ENCODE peak calls at places on chromosomes 2 and 18, in six cellular contexts. W, X, A, L, E and B are unnamed samples.

GRCh38 chr2:10412380-10412779 is 35.7 kb downstream of the ODC1 start:
- DNase-seq in W (no peak), X (peak), A (no peak), L (no peak), E (peak), B (peak)

GRCh38 chr2:61450144-61450543 is 20.7 kb downstream of the USP34 start:
- DNase-seq in W (peak), X (no peak), A (no peak), L (no peak), E (peak), B (no peak)

GRCh38 chr18:67104700-67105284 is 411.7 kb downstream of the DSEL start:
- DNase-seq in W (peak), X (peak), A (peak), L (no peak), E (peak), B (peak)

GRCh38 chr2:68900496-68901198 is 29.4 kb upstream of the BMP10 start:
- DNase-seq in W (no peak), X (no peak), A (no peak), L (no peak), E (no peak), B (no peak)

GRCh38 chr2:3594493-3595281 is at the start of gene COLEC11:
- DNase-seq in W (peak), X (no peak), A (no peak), L (peak), E (peak), B (no peak)

GRCh38 chr2:10241641-10242430 is 60.9 kb upstream of the HPCAL1 start:
- DNase-seq in W (no peak), X (no peak), A (no peak), L (no peak), E (peak), B (no peak)

GRCh38 chr18:56256659-56257058 is 381.7 kb downstream of the TXNL1 start:
- DNase-seq in W (no peak), X (no peak), A (no peak), L (no peak), E (no peak), B (no peak)

GRCh38 chr2:49770919-49771318 is 616.6 kb upstream of the FSHR start:
- DNase-seq in W (peak), X (no peak), A (no peak), L (peak), E (peak), B (no peak)

GRCh38 chr18:26458526-26459232 is 89.7 kb downstream of the KCTD1 start:
- DNase-seq in W (peak), X (peak), A (no peak), L (no peak), E (no peak), B (peak)

GRCh38 chr2:45653584-45653983 is 2.1 kb downstream of the PRKCE start:
- DNase-seq in W (peak), X (no peak), A (no peak), L (no peak), E (no peak), B (peak)

GRCh38 chr18:13136689-13137040 is 81.9 kb upstream of the LDLRAD4 start:
- DNase-seq in W (no peak), X (no peak), A (no peak), L (peak), E (peak), B (no peak)

GRCh38 chr2:96616535-96616934 is 21.6 kb downstream of the KANSL3 start:
- DNase-seq in W (no peak), X (no peak), A (no peak), L (no peak), E (no peak), B (no peak)

GRCh38 chr2:241680827-241681599 is 5.6 kb downstream of the DTYMK start:
- DNase-seq in W (peak), X (peak), A (no peak), L (no peak), E (no peak), B (peak)

GRCh38 chr2:10222-10875 is 36.0 kb downstream of the FAM110C start:
- DNase-seq in W (no peak), X (peak), A (no peak), L (no peak), E (peak), B (peak)

GRCh38 chr2:52676056-52676455 is 1091.5 kb upstream of the CHAC2 start:
- DNase-seq in W (peak), X (no peak), A (no peak), L (no peak), E (no peak), B (peak)

GRCh38 chr2:29920130-29920577 is 1.2 kb downstream of the ALK start:
- DNase-seq in W (peak), X (peak), A (no peak), L (peak), E (peak), B (peak)

GRCh38 chr2:149166958-149167810 is 128.7 kb downstream of the LYPD6B start:
- DNase-seq in W (no peak), X (no peak), A (no peak), L (no peak), E (no peak), B (no peak)

GRCh38 chr18:49024408-49024807 is 73.6 kb upstream of the SMAD7 start:
- DNase-seq in W (no peak), X (no peak), A (no peak), L (no peak), E (no peak), B (no peak)

GRCh38 chr2:71716697-71717624 is 263.6 kb downstream of the DYSF start:
- DNase-seq in W (peak), X (peak), A (peak), L (peak), E (peak), B (peak)

GRCh38 chr18:58098706-58099105 is 54.7 kb downstream of the NEDD4L start:
- DNase-seq in W (no peak), X (no peak), A (no peak), L (no peak), E (no peak), B (no peak)

DNA sequence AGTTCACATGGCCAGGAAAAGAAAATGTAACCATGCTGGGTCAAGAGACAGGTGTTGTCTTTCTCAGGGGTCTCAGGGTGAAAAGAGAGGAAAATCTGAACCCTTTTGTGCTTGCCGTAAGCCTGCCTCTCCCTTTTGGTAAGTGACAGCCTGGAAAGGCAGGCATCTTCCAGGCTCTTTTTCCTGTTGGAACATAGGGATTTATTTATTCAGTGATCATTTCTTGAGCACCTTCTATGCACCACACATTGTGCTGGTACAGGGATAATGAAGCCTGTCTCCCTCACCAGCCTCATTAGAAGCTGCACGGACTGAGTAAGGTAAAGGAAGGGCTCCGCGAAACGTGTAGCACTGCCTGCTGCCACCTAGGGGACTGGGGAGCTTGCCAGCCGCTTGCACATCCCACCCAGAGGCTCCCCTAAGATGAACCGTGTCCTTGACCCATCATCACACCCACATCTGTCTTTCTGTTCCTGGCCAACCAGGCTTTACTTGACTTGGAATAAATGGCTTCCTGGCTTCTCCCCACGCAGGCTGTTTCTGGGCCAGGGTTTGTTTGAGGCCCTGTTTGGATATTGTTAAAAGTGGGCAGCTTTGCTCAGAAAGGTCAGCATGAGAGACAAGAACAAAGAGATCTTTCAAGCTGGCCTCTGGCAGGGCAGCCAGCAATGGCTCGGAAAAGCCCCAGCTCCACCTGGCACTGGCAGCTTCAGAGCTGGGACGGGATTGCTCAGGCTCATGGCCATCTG is 73.3 kb upstream of the MCFD2 start:
- DNase-seq in W (no peak), X (no peak), A (no peak), L (peak), E (peak), B (no peak)
- TF ChIP-seq CTCF in W (peak), X (no peak), A (no peak), L (no peak), E (peak), B (peak)

DNA sequence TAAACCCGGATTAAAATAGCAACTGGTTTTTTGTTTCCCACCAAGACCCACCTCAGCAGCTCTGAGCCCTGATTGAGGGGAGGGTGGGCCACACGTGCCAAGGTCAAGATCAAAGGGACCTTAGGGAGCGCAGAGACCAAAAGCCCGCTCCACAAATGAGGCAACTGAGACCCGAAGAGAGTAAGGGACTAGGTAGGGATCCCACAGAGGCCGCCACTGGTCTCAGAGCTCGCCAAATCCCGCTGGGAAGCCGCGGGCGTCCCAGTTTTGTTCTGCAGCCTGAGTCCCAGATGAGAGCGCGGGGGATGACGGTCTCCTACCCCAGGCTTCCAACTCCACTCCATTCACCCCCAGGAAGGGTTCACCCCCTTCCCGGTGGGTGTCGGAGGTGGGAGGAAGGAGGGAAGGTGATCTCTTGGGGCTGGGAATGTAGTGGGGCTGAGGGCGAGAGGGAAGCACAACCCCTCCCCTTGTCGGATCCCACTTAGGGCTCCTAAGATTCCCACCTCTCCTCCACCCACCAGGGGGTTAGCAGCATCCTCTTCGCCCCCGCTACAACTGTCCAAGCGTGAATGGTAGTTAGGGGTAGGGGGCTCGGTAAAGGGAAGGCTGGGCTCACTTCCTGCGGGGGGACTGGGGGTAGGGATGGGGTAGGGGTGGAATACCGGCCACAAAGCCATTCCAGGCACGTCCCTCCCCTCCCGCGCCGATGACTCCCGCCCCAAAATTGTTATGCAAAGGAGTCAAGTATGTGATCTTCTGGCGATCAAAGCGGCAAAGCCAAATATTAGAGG is 7.3 kb upstream of the EN1 start:
- DNase-seq in W (no peak), X (no peak), A (peak), L (no peak), E (peak), B (no peak)
- H3K4me3 ChIP-seq in W (peak), X (no peak), A (no peak), L (no peak), E (peak), B (no peak)

GRCh38 chr2:108169982-108170625 is 69.7 kb upstream of the SULT1C3 start:
- DNase-seq in W (peak), X (peak), A (no peak), L (no peak), E (peak), B (peak)
- TF ChIP-seq CTCF in W (peak), X (peak), A (no peak), L (no peak), E (peak), B (peak)

GRCh38 chr2:142867161-142867560 is 10.3 kb upstream of the KYNU start:
- DNase-seq in W (no peak), X (no peak), A (no peak), L (no peak), E (no peak), B (peak)

GRCh38 chr2:142865924-142866323 is 11.5 kb upstream of the KYNU start:
- DNase-seq in W (no peak), X (peak), A (no peak), L (no peak), E (no peak), B (peak)

GRCh38 chr2:142868281-142868762 is 9.1 kb upstream of the KYNU start:
- DNase-seq in W (no peak), X (peak), A (peak), L (peak), E (no peak), B (peak)

GRCh38 chr2:142863485-142863921 is 14.0 kb upstream of the KYNU start:
- DNase-seq in W (peak), X (peak), A (no peak), L (no peak), E (no peak), B (peak)

GRCh38 chr2:142866426-142866825 is 11.0 kb upstream of the KYNU start:
- DNase-seq in W (no peak), X (no peak), A (no peak), L (no peak), E (no peak), B (no peak)
- H3K4me3 ChIP-seq in W (no peak), X (no peak), A (no peak), L (no peak), E (no peak), B (no peak)

DNA sequence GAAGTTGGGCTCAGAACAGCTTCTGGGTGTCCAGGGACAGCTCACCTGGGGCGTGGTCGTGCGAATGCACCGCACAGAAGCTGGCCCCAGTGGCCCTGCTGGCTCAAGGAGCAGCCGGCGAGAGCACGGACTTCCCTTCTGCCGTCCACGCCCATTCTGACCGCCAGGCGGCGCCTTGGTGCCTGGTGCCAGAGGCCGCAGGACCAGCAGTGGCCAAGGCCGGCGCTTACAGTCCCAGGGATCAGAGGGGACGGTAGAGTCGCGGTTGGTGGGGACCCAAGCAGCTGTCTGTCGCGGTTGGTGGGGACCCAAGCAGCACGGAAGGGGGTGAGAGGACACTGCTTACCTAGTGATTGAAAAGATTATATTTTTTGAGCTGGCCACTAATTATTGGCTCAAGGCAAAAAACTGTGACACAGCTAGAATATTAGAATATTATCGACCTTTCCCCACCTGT is 25.7 kb downstream of the NPPC start:
- DNase-seq in W (peak), X (peak), A (peak), L (peak), E (peak), B (peak)
- TF ChIP-seq CTCF in W (peak), X (peak), A (peak), L (peak), E (peak), B (peak)

GRCh38 chr18:59902180-59902992 is 2.6 kb downstream of the PMAIP1 start:
- DNase-seq in W (peak), X (peak), A (no peak), L (no peak), E (no peak), B (peak)
- H3K4me3 ChIP-seq in W (peak), X (peak), A (no peak), L (no peak), E (peak), B (no peak)

GRCh38 chr2:164126960-164127359 is 391.2 kb upstream of the FIGN start:
- DNase-seq in W (peak), X (peak), A (no peak), L (no peak), E (no peak), B (peak)
- TF ChIP-seq CTCF in W (peak), X (peak), A (peak), L (no peak), E (peak), B (peak)

GRCh38 chr2:20670315-20671035 is 3.5 kb downstream of the GDF7 start:
- DNase-seq in W (no peak), X (peak), A (peak), L (no peak), E (peak), B (no peak)
- H3K4me3 ChIP-seq in W (no peak), X (no peak), A (no peak), L (no peak), E (no peak), B (no peak)

GRCh38 chr18:22307528-22307927 is 110.2 kb downstream of the CTAGE1 start:
- DNase-seq in W (no peak), X (no peak), A (no peak), L (no peak), E (no peak), B (no peak)
- TF ChIP-seq CTCF in W (no peak), X (no peak), A (no peak), L (no peak), E (no peak), B (no peak)

GRCh38 chr2:81670885-81671284 is 1366.3 kb upstream of the LRRTM1 start:
- DNase-seq in W (no peak), X (no peak), A (no peak), L (no peak), E (no peak), B (no peak)
- H3K4me3 ChIP-seq in W (no peak), X (no peak), A (no peak), L (no peak), E (no peak), B (no peak)